ENCODE peak calls at places on chromosomes 1 and 21, in eight cellular contexts. C is endothelial cell of umbilical vein, X is esophagus muscularis mucosa, F is lower lobe of right lung, L is IMR-90, Q is endodermal cell, A is AG04450, O is upper lobe of right lung. T is an unnamed sample. For H3K27me3, the result is how much of the 10 kb centered on the place peaks cover.

GRCh38 chr1:25090707-25091422 is 141.4 kb downstream of the SYF2 start:
- DNase-seq in C (no peak), X (no peak), F (no peak), L (no peak), Q (no peak), A (no peak), O (no peak), T (no peak)

GRCh38 chr1:89603651-89604413 is 29.1 kb upstream of the LRRC8C start:
- DNase-seq in C (no peak), X (no peak), F (no peak), L (peak), Q (no peak), A (no peak), O (no peak), T (no peak)

GRCh38 chr1:6028042-6028895 is 17.4 kb upstream of the KCNAB2 start:
- DNase-seq in C (no peak), X (no peak), F (peak), L (peak), Q (no peak), A (no peak), O (peak), T (no peak)

GRCh38 chr1:28812669-28813468 is 899 bp downstream of the OPRD1 start:
- DNase-seq in C (no peak), X (no peak), F (no peak), L (no peak), Q (no peak), A (no peak), O (no peak), T (no peak)

GRCh38 chr1:25022361-25023189 is 92.5 kb upstream of the RUNX3 start:
- DNase-seq in C (no peak), X (no peak), F (peak), L (peak), Q (peak), A (peak), O (peak), T (peak)

GRCh38 chr1:156065871-156066270 is 4.9 kb downstream of the RAB25 start:
- DNase-seq in C (no peak), X (no peak), F (no peak), L (no peak), Q (no peak), A (no peak), O (no peak), T (no peak)

GRCh38 chr21:45279446-45280177 is 8.1 kb downstream of the POFUT2 start:
- DNase-seq in C (no peak), X (no peak), F (peak), L (no peak), Q (peak), A (no peak), O (no peak), T (peak)

GRCh38 chr1:211352985-211353515 is 26.4 kb downstream of the TRAF5 start:
- DNase-seq in C (no peak), X (no peak), F (no peak), L (no peak), Q (peak), A (no peak), O (no peak), T (peak)

GRCh38 chr1:2073382-2074230 is 23.4 kb downstream of the PRKCZ start:
- DNase-seq in C (no peak), X (no peak), F (no peak), L (peak), Q (no peak), A (peak), O (no peak), T (no peak)

GRCh38 chr1:242454262-242455051 is 70.0 kb downstream of the PLD5 start:
- DNase-seq in C (peak), X (peak), F (no peak), L (peak), Q (no peak), A (no peak), O (no peak), T (no peak)

GRCh38 chr1:93716974-93717373 is 35.3 kb upstream of the BCAR3 start:
- DNase-seq in C (no peak), X (no peak), F (no peak), L (peak), Q (peak), A (no peak), O (no peak), T (no peak)

GRCh38 chr1:167090289-167090942 is at the start of gene GPA33:
- DNase-seq in C (no peak), X (no peak), F (no peak), L (no peak), Q (peak), A (no peak), O (no peak), T (no peak)

GRCh38 chr21:41817228-41817627 is 50.4 kb upstream of the RIPK4 start:
- DNase-seq in C (peak), X (no peak), F (no peak), L (peak), Q (peak), A (peak), O (peak), T (peak)

GRCh38 chr1:10965621-10966226 is 46.7 kb upstream of the TARDBP start:
- DNase-seq in C (no peak), X (no peak), F (peak), L (no peak), Q (peak), A (no peak), O (peak), T (no peak)

DNA sequence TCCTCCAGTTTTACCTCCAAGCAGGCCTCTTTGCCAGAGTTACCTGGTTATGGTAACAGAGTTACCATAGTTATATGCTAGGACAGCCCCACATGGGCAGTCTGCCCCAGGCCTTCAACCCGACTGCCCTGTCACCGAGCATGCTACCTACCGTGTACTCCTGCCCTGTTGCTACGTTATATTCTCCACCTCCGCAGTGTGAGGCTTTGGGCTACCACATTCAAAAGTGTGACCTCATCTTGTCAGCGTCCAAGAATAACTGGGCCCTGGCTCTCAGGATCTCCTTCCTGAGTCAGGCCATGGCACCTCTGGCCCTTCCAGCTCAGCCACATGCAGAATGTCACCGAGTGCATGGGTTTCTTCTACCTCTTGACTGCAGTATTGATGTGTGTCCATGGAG is 8.9 kb downstream of the MAPKAPK2 start:
- DNase-seq in C (no peak), X (no peak), F (no peak), L (peak), Q (no peak), A (no peak), O (no peak), T (no peak)
- TF ChIP-seq CTCF in C (no peak), X (no peak), F (no peak), L (no peak), Q (no peak), A (no peak), O (no peak), T (no peak)

DNA sequence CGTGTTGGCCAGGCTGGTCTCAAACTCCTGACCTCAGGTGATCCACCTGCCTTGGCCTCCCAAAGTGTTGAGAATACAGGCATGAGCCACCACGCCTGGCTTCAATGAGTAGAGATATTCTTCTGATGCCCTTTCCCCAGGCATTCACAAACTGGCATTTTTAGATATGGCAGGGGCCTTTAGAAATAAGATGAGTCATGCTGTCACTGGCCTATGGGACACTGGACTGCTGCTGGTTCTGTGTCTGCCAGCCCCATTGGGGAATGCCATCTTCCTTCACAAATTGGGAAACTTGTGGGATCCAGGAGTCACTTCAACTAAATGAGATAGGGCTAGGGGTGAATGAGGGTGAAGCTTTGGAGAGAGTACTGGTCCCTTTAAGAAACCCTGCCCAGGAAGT is 16.0 kb downstream of the KLHDC8A start:
- DNase-seq in C (no peak), X (no peak), F (no peak), L (no peak), Q (no peak), A (no peak), O (no peak), T (no peak)
- H3K27me3 ChIP-seq in C (under half), X (under half), F (under half), L (half or more), Q (under half), A (half or more), O (under half), T (under half)

GRCh38 chr1:117128323-117129079 is 7.0 kb upstream of the TRIM45 start:
- DNase-seq in C (peak), X (no peak), F (no peak), L (peak), Q (no peak), A (no peak), O (no peak), T (no peak)
- TF ChIP-seq CTCF in C (peak), X (peak), F (peak), L (peak), Q (peak), A (peak), O (peak), T (peak)

GRCh38 chr1:153397056-153397923 is 6.4 kb upstream of the S100A8 start:
- DNase-seq in C (no peak), X (no peak), F (no peak), L (no peak), Q (peak), A (no peak), O (no peak), T (no peak)

GRCh38 chr1:153395136-153395685 is 4.3 kb upstream of the S100A8 start:
- DNase-seq in C (no peak), X (no peak), F (no peak), L (no peak), Q (peak), A (no peak), O (no peak), T (no peak)

GRCh38 chr1:153396461-153396860 is 5.6 kb upstream of the S100A8 start:
- DNase-seq in C (no peak), X (no peak), F (no peak), L (no peak), Q (no peak), A (no peak), O (no peak), T (no peak)

GRCh38 chr1:153394391-153394790 is 3.5 kb upstream of the S100A8 start:
- DNase-seq in C (no peak), X (no peak), F (no peak), L (no peak), Q (peak), A (no peak), O (no peak), T (no peak)

DNA sequence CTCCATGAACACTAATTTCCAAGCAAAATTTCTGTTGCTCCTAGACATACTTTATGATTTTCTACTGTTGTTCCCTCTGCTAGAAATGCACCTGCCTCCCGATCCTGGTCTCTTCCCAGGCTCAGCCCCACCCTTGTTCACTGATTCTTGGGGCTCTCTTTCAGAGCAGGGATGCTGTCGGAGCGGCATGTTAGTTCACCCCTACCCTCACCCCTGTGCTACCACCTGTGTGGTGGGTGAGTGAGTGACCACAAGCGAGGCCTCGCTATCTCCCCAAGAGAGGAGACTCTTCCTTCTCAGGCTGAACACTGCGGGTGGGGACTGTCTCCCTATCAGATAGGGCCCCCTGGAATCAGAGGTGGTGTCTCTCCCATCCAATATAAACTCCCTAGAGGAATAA is 4.9 kb upstream of the S100A8 start:
- DNase-seq in C (no peak), X (no peak), F (no peak), L (no peak), Q (peak), A (no peak), O (no peak), T (no peak)
- H3K27me3 ChIP-seq in C (under half), X (under half), F (under half), L (under half), Q (under half), A (under half), O (under half), T (under half)

T was measured in uterus.